ENCODE peak calls at places on chromosomes 1 and 21, in nine cellular contexts. K is CD8-positive, alpha-beta T cell; W is IMR-90; S is psoas muscle; U is ovary; O is transverse colon; Z is SK-N-SH; T is HL-60; F is lower leg skin. L is an unnamed sample.

GRCh38 chr1:226692868-226693267 is 46.2 kb downstream of the ITPKB start:
- DNase-seq in U (no peak), F (no peak), T (no peak), Z (no peak), K (no peak), S (no peak), W (no peak), O (no peak), L (no peak)

GRCh38 chr1:240492832-240493440 is 119.0 kb downstream of the GREM2 start:
- DNase-seq in W (peak), K (no peak), F (no peak), O (peak), U (peak), S (peak), T (no peak), Z (peak), L (peak)

GRCh38 chr21:27505516-27505915 is 538.6 kb upstream of the ADAMTS5 start:
- DNase-seq in K (no peak), W (peak), Z (no peak), T (no peak), U (no peak), F (no peak), O (no peak), S (no peak), L (peak)

GRCh38 chr1:23394176-23394575 is 24.5 kb upstream of the ZNF436 start:
- DNase-seq in F (no peak), O (no peak), T (no peak), U (no peak), K (no peak), W (peak), S (no peak), Z (no peak), L (peak)

GRCh38 chr1:19068639-19069276 is 112.3 kb upstream of the IFFO2 start:
- DNase-seq in O (no peak), K (no peak), W (no peak), F (no peak), U (no peak), Z (peak), T (no peak), S (no peak), L (no peak)

GRCh38 chr21:36306872-36307534 is 13.0 kb upstream of the MORC3 start:
- DNase-seq in K (no peak), O (no peak), T (no peak), F (no peak), W (no peak), S (no peak), U (no peak), Z (no peak), L (no peak)

GRCh38 chr1:118304722-118305344 is 119.8 kb upstream of the SPAG17 start:
- DNase-seq in K (no peak), O (no peak), F (no peak), U (no peak), S (no peak), T (no peak), W (no peak), Z (peak), L (peak)

GRCh38 chr1:234647758-234648157 is 37.8 kb upstream of the IRF2BP2 start:
- DNase-seq in K (no peak), O (no peak), T (no peak), U (no peak), Z (no peak), F (no peak), S (no peak), W (no peak), L (peak)

GRCh38 chr1:97501628-97502027 is 419.2 kb downstream of the DPYD start:
- DNase-seq in U (no peak), K (no peak), W (no peak), O (no peak), F (no peak), T (no peak), Z (no peak), S (no peak), L (no peak)

GRCh38 chr1:168767885-168768584 is 39.0 kb upstream of the DPT start:
- DNase-seq in F (no peak), S (peak), W (peak), Z (no peak), U (peak), O (peak), T (no peak), K (no peak), L (peak)

GRCh38 chr1:161176468-161177111 is 717 bp downstream of the B4GALT3 start:
- DNase-seq in T (no peak), S (no peak), K (no peak), O (no peak), U (no peak), W (no peak), F (no peak), Z (no peak), L (no peak)

GRCh38 chr1:53541761-53542550 is 82.8 kb downstream of the DMRTB1 start:
- DNase-seq in T (no peak), Z (no peak), F (peak), O (peak), S (peak), W (peak), K (no peak), U (no peak), L (peak)

GRCh38 chr1:41547781-41548560 is 63.5 kb upstream of the EDN2 start:
- DNase-seq in Z (no peak), S (no peak), K (no peak), O (no peak), T (no peak), U (no peak), F (peak), W (no peak), L (peak)

GRCh38 chr1:56968878-56969495 is 3.2 kb upstream of the C8B start:
- DNase-seq in Z (no peak), K (no peak), S (no peak), T (no peak), U (no peak), F (no peak), W (no peak), O (no peak), L (peak)

GRCh38 chr1:24289937-24290595 is 29.1 kb upstream of the GRHL3 start:
- DNase-seq in K (no peak), Z (peak), S (peak), W (peak), T (no peak), F (peak), U (peak), O (peak), L (peak)

GRCh38 chr1:207579436-207579799 is 65.5 kb upstream of the CR1L start:
- DNase-seq in K (peak), S (no peak), F (no peak), O (peak), Z (peak), T (peak), U (no peak), W (peak), L (peak)

GRCh38 chr1:108961198-108961597 is 2.1 kb downstream of the CLCC1 start:
- DNase-seq in O (no peak), W (no peak), S (no peak), K (no peak), Z (no peak), F (no peak), U (no peak), T (no peak), L (no peak)

GRCh38 chr1:32031578-32032286 is 18.1 kb downstream of the KHDRBS1 start:
- DNase-seq in Z (no peak), S (no peak), O (no peak), F (no peak), W (peak), U (no peak), T (no peak), K (no peak), L (peak)

GRCh38 chr1:222918746-222919477 is 104.1 kb downstream of the DISP1 start:
- DNase-seq in U (no peak), O (no peak), K (no peak), Z (no peak), S (no peak), W (no peak), T (no peak), F (no peak), L (no peak)

GRCh38 chr1:168782731-168783130 is 53.7 kb upstream of the DPT start:
- DNase-seq in T (no peak), S (no peak), W (no peak), K (no peak), U (no peak), F (no peak), O (no peak), Z (no peak), L (no peak)

GRCh38 chr1:45668526-45668925 is 17.8 kb downstream of the GPBP1L1 start:
- DNase-seq in W (no peak), F (no peak), T (no peak), Z (no peak), O (no peak), S (no peak), U (no peak), K (no peak), L (no peak)

GRCh38 chr1:89994231-89994804 is 592 bp upstream of the ZNF326 start:
- DNase-seq in K (no peak), Z (no peak), F (no peak), S (peak), O (no peak), U (peak), W (no peak), T (no peak), L (no peak)

GRCh38 chr1:2181752-2182151 is 12.8 kb downstream of the FAAP20 start:
- DNase-seq in T (no peak), Z (no peak), U (no peak), K (no peak), S (no peak), W (no peak), F (no peak), O (no peak), L (no peak)

GRCh38 chr1:46535063-46535462 is 16.4 kb downstream of the KNCN start:
- DNase-seq in K (no peak), T (peak), Z (peak), O (peak), U (no peak), W (no peak), F (no peak), S (no peak), L (peak)

GRCh38 chr1:214018605-214019268 is 31.0 kb downstream of the PROX1 start:
- DNase-seq in O (no peak), S (no peak), Z (no peak), K (no peak), W (no peak), U (no peak), F (no peak), T (no peak), L (no peak)

GRCh38 chr1:36882536-36883285 is 151.6 kb downstream of the GRIK3 start:
- DNase-seq in F (peak), U (no peak), K (no peak), W (no peak), Z (no peak), O (no peak), S (no peak), T (no peak), L (no peak)

GRCh38 chr21:32463889-32464300 is 51.4 kb downstream of the EVA1C start:
- DNase-seq in S (no peak), Z (no peak), K (no peak), T (no peak), U (no peak), F (peak), O (no peak), W (peak), L (peak)

GRCh38 chr1:109959974-109960744 is 24.4 kb upstream of the AHCYL1 start:
- DNase-seq in F (no peak), U (no peak), Z (no peak), S (no peak), K (no peak), O (no peak), W (peak), T (no peak), L (peak)

GRCh38 chr1:109802136-109802900 is 38.6 kb upstream of the EPS8L3 start:
- DNase-seq in Z (no peak), F (peak), U (no peak), O (no peak), S (no peak), K (peak), T (no peak), W (no peak), L (no peak)

GRCh38 chr1:152999818-153000217 is 1.7 kb upstream of the SPRR3 start:
- DNase-seq in U (no peak), W (no peak), S (no peak), F (no peak), O (no peak), Z (no peak), T (no peak), K (no peak), L (no peak)

GRCh38 chr21:36471254-36471723 is 8.6 kb downstream of the CLDN14 start:
- DNase-seq in O (no peak), K (no peak), T (no peak), W (peak), U (no peak), Z (no peak), S (no peak), F (no peak), L (peak)

GRCh38 chr1:191240925-191241324 is 763.3 kb upstream of the BRINP3 start:
- DNase-seq in Z (no peak), O (no peak), S (no peak), T (no peak), U (no peak), F (no peak), W (peak), K (no peak), L (peak)

DNA sequence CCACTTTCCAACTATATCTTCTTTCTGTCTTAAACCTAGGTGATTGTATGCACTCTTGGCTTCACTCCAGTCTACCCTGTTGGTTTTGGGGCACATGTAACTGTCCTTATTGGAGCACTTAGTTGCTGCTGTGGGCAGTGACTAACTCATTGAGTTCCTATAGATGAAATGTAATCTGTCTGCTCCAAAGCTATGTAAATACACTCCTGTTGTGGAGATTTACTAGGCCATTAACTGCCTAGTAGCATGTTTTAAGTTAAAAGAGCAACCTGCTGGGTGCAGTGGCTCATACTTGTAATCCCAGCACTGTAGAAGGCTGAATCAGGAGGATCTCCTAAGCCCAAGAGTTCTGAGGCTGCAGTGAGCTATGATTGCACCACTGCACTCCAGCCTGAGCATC is 137.6 kb downstream of the ZMYM4 start:
- DNase-seq in W (peak), O (no peak), F (no peak), S (no peak), Z (no peak), K (no peak), U (no peak), T (no peak), L (no peak)
- TF ChIP-seq CTCF in W (no peak), O (no peak), F (no peak), S (no peak), Z (no peak), K (no peak), U (no peak), T (no peak), L (no peak)

GRCh38 chr1:79845951-79846350 is 839.4 kb upstream of the ADGRL4 start:
- DNase-seq in U (no peak), W (peak), S (no peak), K (no peak), O (no peak), F (no peak), T (no peak), Z (no peak), L (peak)
- H3K4me3 ChIP-seq in U (no peak), W (no peak), S (no peak), K (no peak), O (no peak), F (no peak), T (no peak), Z (no peak), L (no peak)

DNA sequence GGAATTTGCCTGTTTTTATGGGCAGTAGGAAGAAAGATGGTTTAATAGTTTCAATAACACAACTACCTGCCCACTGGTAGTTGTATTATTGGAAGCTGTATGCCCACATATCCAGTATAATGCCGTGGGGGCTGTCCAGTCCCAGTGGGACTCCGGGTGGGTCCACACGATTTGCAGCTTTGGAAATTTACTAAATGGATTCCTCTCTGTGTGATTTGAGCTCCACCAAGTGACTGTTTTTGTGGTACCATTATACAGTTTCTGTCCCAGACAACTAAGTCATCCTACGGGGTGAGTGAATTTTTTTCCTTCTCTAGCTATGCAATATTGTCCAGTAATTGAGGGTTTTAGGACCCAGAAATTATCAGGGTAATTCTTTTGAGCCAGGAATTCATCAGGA is 86.8 kb downstream of the PLA2G4A start:
- DNase-seq in W (no peak), T (no peak), Z (no peak), O (no peak), F (no peak), S (no peak), U (no peak), K (no peak), L (peak)
- TF ChIP-seq CTCF in W (peak), T (no peak), Z (peak), O (no peak), F (no peak), S (no peak), U (no peak), K (no peak), L (no peak)

GRCh38 chr21:41767606-41768370 is 936 bp upstream of the RIPK4 start:
- DNase-seq in K (no peak), T (no peak), Z (no peak), U (no peak), F (no peak), O (no peak), S (no peak), W (peak), L (no peak)
- H3K4me3 ChIP-seq in K (peak), T (no peak), Z (peak), U (no peak), F (no peak), O (no peak), S (no peak), W (no peak), L (no peak)

GRCh38 chr1:195278644-195279043 is 1329.6 kb downstream of the KCNT2 start:
- DNase-seq in K (no peak), Z (no peak), O (no peak), U (no peak), F (no peak), T (no peak), S (no peak), W (no peak), L (no peak)
- TF ChIP-seq CTCF in K (no peak), Z (no peak), O (no peak), U (no peak), F (no peak), T (no peak), S (no peak), W (no peak), L (no peak)

DNA sequence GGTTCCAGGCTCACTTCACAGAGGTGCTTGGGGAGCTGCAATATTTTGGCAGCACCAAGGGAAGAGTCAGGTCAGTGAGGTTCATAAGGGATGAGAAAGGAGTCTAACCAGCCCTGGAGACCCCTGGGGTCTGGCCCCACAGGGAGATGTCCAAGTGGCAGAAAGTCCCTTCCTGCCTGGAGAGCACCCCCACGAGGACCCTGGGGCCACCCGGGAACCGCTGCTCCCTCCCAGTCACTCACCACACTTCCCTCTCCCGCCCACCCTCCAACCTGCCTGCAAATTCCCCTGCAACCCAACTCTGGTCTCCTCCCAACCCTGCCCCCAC is 6.5 kb upstream of the ITGB2 start:
- DNase-seq in F (no peak), S (no peak), O (no peak), U (no peak), T (no peak), Z (no peak), K (no peak), W (no peak), L (no peak)
- H3K4me3 ChIP-seq in F (no peak), S (no peak), O (no peak), U (no peak), T (peak), Z (no peak), K (peak), W (no peak), L (no peak)

GRCh38 chr21:42513985-42514882 is 582 bp downstream of the SLC37A1 start:
- DNase-seq in O (peak), F (peak), U (peak), S (peak), K (peak), W (no peak), T (peak), Z (peak), L (no peak)

GRCh38 chr21:42514883-42515228 is 1.2 kb downstream of the SLC37A1 start:
- DNase-seq in Z (no peak), S (no peak), U (no peak), F (no peak), T (no peak), O (no peak), K (no peak), W (no peak), L (no peak)

GRCh38 chr21:42515708-42516502 is 2.3 kb downstream of the SLC37A1 start:
- DNase-seq in Z (no peak), O (peak), W (no peak), K (no peak), F (peak), T (no peak), U (no peak), S (no peak), L (no peak)

GRCh38 chr21:42512346-42513034 is 1.2 kb upstream of the SLC37A1 start:
- DNase-seq in T (no peak), O (no peak), W (no peak), Z (no peak), S (no peak), K (no peak), F (peak), U (no peak), L (no peak)

DNA sequence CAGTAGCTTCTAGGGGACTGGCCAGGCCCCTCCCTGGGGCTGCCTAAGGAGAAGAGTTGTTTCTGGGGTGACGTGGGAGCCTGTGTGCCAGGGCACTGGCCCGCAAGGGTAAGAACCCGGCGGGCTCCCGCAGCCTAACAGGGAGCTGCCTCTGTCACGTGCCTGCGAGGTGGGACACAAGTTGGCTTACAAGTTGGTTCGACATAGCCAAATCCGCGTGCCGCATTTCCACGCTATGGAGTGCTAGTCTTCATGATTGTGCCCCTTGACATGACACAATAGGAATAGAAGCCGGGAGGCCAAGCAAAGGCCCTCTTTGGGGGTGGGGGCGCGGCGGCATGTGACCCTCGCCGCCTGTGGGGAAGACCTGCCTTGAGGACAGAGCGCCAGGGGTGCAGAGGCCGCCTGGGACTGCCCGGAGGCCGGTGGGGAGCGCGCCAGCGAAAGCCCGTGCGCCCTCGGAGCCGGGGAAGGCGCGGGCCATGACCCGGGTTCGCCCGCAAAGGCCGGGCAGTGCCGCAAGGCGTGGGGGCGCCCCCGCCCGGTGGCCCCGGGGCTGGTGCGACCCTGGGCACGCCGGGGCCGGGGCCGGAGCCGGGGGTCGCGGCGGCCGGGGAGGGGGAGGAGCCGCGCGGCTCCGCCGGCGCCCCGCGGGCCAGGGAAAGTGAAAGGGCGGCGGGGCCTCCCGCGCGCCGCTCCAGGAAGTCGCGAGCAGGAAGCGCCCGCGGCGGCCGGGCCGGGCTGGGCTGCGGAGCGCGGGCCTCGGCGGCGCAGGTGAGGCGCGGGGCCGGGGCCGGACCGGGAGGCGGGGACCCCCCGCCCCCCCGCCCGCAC is at the start of gene SLC37A1:
- DNase-seq in W (no peak), F (peak), O (no peak), T (no peak), S (peak), K (peak), Z (peak), U (peak), L (no peak)
- TF ChIP-seq CTCF in W (no peak), F (no peak), O (no peak), T (no peak), S (no peak), K (no peak), Z (no peak), U (no peak), L (no peak)